ENCODE peak calls at places on chromosome 5, in six cellular contexts. V is astrocyte of the hippocampus; F is Peyer's patch; L is T-helper 1 cell; M is stimulated activated CD8-positive, alpha-beta memory T cell treated with anti-CD3 and anti-CD28 coated beads, Interleukin-2, amount 100 ng/mL, for 1 hour; I is brain microvascular endothelial cell. C is an unnamed sample.

GRCh38 chr5:92513067-92513466 is 1068.0 kb downstream of the NR2F1-AS1 start:
- DNase-seq in V (no peak), F (no peak), L (no peak), M (no peak), I (no peak), C (no peak)

GRCh38 chr5:26761040-26761439 is 277.3 kb downstream of the CDH9 start:
- DNase-seq in V (no peak), F (no peak), L (no peak), M (no peak), I (no peak), C (no peak)

GRCh38 chr5:51395666-51396356 is 12.6 kb downstream of the ISL1 start:
- DNase-seq in V (no peak), F (no peak), L (no peak), M (no peak), I (no peak), C (no peak)

GRCh38 chr5:95285406-95285761 is 490 bp upstream of the MCTP1 start:
- DNase-seq in V (no peak), F (no peak), L (no peak), M (no peak), I (no peak), C (no peak)

GRCh38 chr5:92119110-92119509 is 736.0 kb upstream of the ARRDC3 start:
- DNase-seq in V (peak; percentile 2), F (no peak), L (no peak), M (no peak), I (no peak), C (no peak)

GRCh38 chr5:1732955-1733354 is 66.7 kb downstream of the MRPL36 start:
- DNase-seq in V (no peak), F (no peak), L (no peak), M (no peak), I (no peak), C (no peak)

GRCh38 chr5:102879741-102880140 is 124.6 kb downstream of the PAM start:
- DNase-seq in V (no peak), F (no peak), L (no peak), M (no peak), I (no peak), C (no peak)

GRCh38 chr5:135031813-135032612 is 2.0 kb downstream of the PITX1 start:
- DNase-seq in V (no peak), F (no peak), L (no peak), M (no peak), I (no peak), C (no peak)

GRCh38 chr5:138492552-138493045 is 27.3 kb downstream of the EGR1 start:
- DNase-seq in V (no peak), F (no peak), L (no peak), M (no peak), I (no peak), C (no peak)

GRCh38 chr5:154860123-154860522 is 1.7 kb downstream of the CNOT8 start:
- DNase-seq in V (peak; percentile 42), F (peak; percentile 58), L (peak; percentile 20), M (no peak), I (peak; percentile 61), C (no peak)

GRCh38 chr5:115559524-115559923 is 14.9 kb upstream of the FEM1C start:
- DNase-seq in V (no peak), F (no peak), L (no peak), M (no peak), I (peak; percentile 39), C (no peak)

GRCh38 chr5:83197326-83197725 is 120.0 kb downstream of the XRCC4 start:
- DNase-seq in V (no peak), F (no peak), L (no peak), M (no peak), I (no peak), C (no peak)

GRCh38 chr5:151085517-151086031 is 4.7 kb upstream of the TNIP1 start:
- DNase-seq in V (peak; percentile 23), F (peak; percentile 85), L (no peak), M (no peak), I (no peak), C (no peak)

GRCh38 chr5:72290356-72291133 is 29.5 kb downstream of the MRPS27 start:
- DNase-seq in V (peak; percentile 33), F (no peak), L (no peak), M (no peak), I (peak; percentile 24), C (no peak)

GRCh38 chr5:176481659-176482213 is 33.6 kb downstream of the FAF2 start:
- DNase-seq in V (no peak), F (no peak), L (peak; percentile 27), M (no peak), I (peak; percentile 43), C (no peak)

GRCh38 chr5:79503794-79504495 is 10.0 kb downstream of the HOMER1 start:
- DNase-seq in V (no peak), F (no peak), L (no peak), M (no peak), I (no peak), C (no peak)

GRCh38 chr5:21701317-21701716 is 1151.8 kb downstream of the CDH12 start:
- DNase-seq in V (peak; percentile 18), F (no peak), L (no peak), M (no peak), I (no peak), C (no peak)

GRCh38 chr5:150062523-150062922 is 23.8 kb downstream of the CSF1R start:
- DNase-seq in V (no peak), F (no peak), L (no peak), M (no peak), I (no peak), C (no peak)

GRCh38 chr5:160173-160510 is 31.2 kb upstream of the LRRC14B start:
- DNase-seq in V (peak; percentile 83), F (peak; percentile 28), L (no peak), M (no peak), I (peak; percentile 83), C (no peak)

GRCh38 chr5:39360483-39361071 is 3.7 kb downstream of the C9 start:
- DNase-seq in V (no peak), F (no peak), L (no peak), M (no peak), I (no peak), C (no peak)

GRCh38 chr5:14199902-14200301 is 56.8 kb downstream of the TRIO start:
- DNase-seq in V (no peak), F (no peak), L (no peak), M (no peak), I (no peak), C (no peak)

GRCh38 chr5:39928709-39929108 is 503.9 kb upstream of the DAB2 start:
- DNase-seq in V (no peak), F (no peak), L (no peak), M (no peak), I (no peak), C (no peak)

GRCh38 chr5:166382031-166382430 is 1909.4 kb upstream of the WWC1 start:
- DNase-seq in V (no peak), F (no peak), L (no peak), M (no peak), I (no peak), C (peak; percentile 19)